ENCODE peak calls at places on chromosomes 4 and X, in five cellular contexts. G is astrocyte of the spinal cord; Z is glutamatergic neuron; W is endothelial cell; R is stimulated activated naive CD4-positive, alpha-beta T cell. B is an unnamed sample.

GRCh38 chr4:125044886-125045285 is 269.9 kb upstream of the FAT4 start:
- DNase-seq in W (no peak), G (no peak), R (no peak), Z (no peak), B (no peak)

GRCh38 chr4:93981594-93981993 is 153.0 kb downstream of the ATOH1 start:
- DNase-seq in R (no peak), G (no peak), Z (no peak), W (peak), B (no peak)

GRCh38 chr4:89283226-89283974 is 24.2 kb downstream of the GPRIN3 start:
- DNase-seq in G (no peak), Z (no peak), W (no peak), R (no peak), B (peak)

GRCh38 chr4:182711211-182711610 is 206.0 kb downstream of the DCTD start:
- DNase-seq in G (no peak), Z (no peak), R (no peak), W (no peak), B (no peak)

GRCh38 chrX:445727-446126 is 59.0 kb upstream of the PPP2R3B start:
- DNase-seq in G (no peak), Z (no peak), R (no peak), W (no peak), B (no peak)

GRCh38 chr4:24683116-24683515 is 98.8 kb upstream of the DHX15 start:
- DNase-seq in W (no peak), Z (no peak), G (no peak), R (no peak), B (peak)

GRCh38 chr4:150714462-150715438 is 132.8 kb downstream of the MAB21L2 start:
- DNase-seq in W (no peak), Z (no peak), G (no peak), R (no peak), B (no peak)

GRCh38 chr4:38668203-38668602 is 4.2 kb downstream of the KLF3 start:
- DNase-seq in G (no peak), W (no peak), R (no peak), Z (no peak), B (no peak)

GRCh38 chrX:41384041-41384705 is 50.2 kb downstream of the DDX3X start:
- DNase-seq in W (no peak), Z (no peak), G (peak), R (peak), B (peak)

GRCh38 chr4:54152846-54153600 is 53.1 kb downstream of the GSX2 start:
- DNase-seq in G (peak), R (no peak), W (no peak), Z (no peak), B (peak)

GRCh38 chr4:41319553-41319952 is 62.8 kb downstream of the UCHL1 start:
- DNase-seq in Z (no peak), G (no peak), W (no peak), R (no peak), B (no peak)

GRCh38 chrX:96906741-96907140 is 23.0 kb downstream of the RPA4 start:
- DNase-seq in W (no peak), R (no peak), G (peak), Z (no peak), B (peak)

GRCh38 chrX:9530848-9531274 is 66.0 kb downstream of the TBL1X start:
- DNase-seq in Z (peak), G (peak), R (peak), W (peak), B (peak)

GRCh38 chr4:140136509-140136908 is 17.5 kb downstream of the MAML3 start:
- DNase-seq in Z (no peak), G (peak), W (no peak), R (no peak), B (peak)

B was measured in fibroblast of lung.